ENCODE peak calls at places on chromosomes 11 and 22, in five cellular contexts. One of them, this sample, is unnamed.

GRCh38 chr22:44291265-44292006 is 21.3 kb downstream of the SHISAL1 start:
- DNase-seq in HepG2: no peak
- DNase-seq in H1: no peak
- DNase-seq in NT2/D1: no peak
- DNase-seq in GM12878: no peak
- DNase-seq in this sample: no peak

GRCh38 chr11:47768090-47768620 is 1.0 kb upstream of the FNBP4 start:
- DNase-seq in H1: no peak
- DNase-seq in HepG2: no peak
- DNase-seq in GM12878: no peak
- DNase-seq in NT2/D1: no peak
- DNase-seq in this sample: peak

GRCh38 chr11:1843098-1843473 is 4.3 kb downstream of the TNNI2 start:
- DNase-seq in H1: no peak
- DNase-seq in NT2/D1: no peak
- DNase-seq in HepG2: no peak
- DNase-seq in GM12878: no peak
- DNase-seq in this sample: no peak

GRCh38 chr11:35549787-35550186 is 24.4 kb upstream of the PAMR1 start:
- DNase-seq in NT2/D1: no peak
- DNase-seq in H1: no peak
- DNase-seq in HepG2: no peak
- DNase-seq in GM12878: no peak
- DNase-seq in this sample: peak

GRCh38 chr11:100827934-100828661 is 141.0 kb downstream of the ARHGAP42 start:
- DNase-seq in NT2/D1: peak
- DNase-seq in HepG2: peak
- DNase-seq in GM12878: peak
- DNase-seq in H1: no peak
- DNase-seq in this sample: peak

GRCh38 chr11:66339163-66339675 is 3.0 kb upstream of the RIN1 start:
- DNase-seq in NT2/D1: no peak
- DNase-seq in GM12878: no peak
- DNase-seq in H1: no peak
- DNase-seq in HepG2: no peak
- DNase-seq in this sample: no peak

GRCh38 chr11:67056640-67057409 is at the start of gene RHOD:
- DNase-seq in HepG2: no peak
- DNase-seq in H1: peak
- DNase-seq in NT2/D1: no peak
- DNase-seq in GM12878: no peak
- DNase-seq in this sample: no peak

GRCh38 chr11:128523616-128524015 is 63.7 kb downstream of the ETS1 start:
- DNase-seq in NT2/D1: no peak
- DNase-seq in HepG2: no peak
- DNase-seq in GM12878: no peak
- DNase-seq in H1: no peak
- DNase-seq in this sample: no peak

GRCh38 chr11:111448420-111448819 is 63.8 kb downstream of the BTG4 start:
- DNase-seq in HepG2: no peak
- DNase-seq in NT2/D1: no peak
- DNase-seq in H1: no peak
- DNase-seq in GM12878: no peak
- DNase-seq in this sample: no peak

GRCh38 chr11:121634889-121635288 is 182.1 kb upstream of the SORL1-AS1 start:
- DNase-seq in H1: no peak
- DNase-seq in GM12878: no peak
- DNase-seq in HepG2: no peak
- DNase-seq in NT2/D1: no peak
- DNase-seq in this sample: no peak

GRCh38 chr11:44727373-44728084 is 767 bp downstream of the TSPAN18 start:
- DNase-seq in H1: peak
- DNase-seq in NT2/D1: peak
- DNase-seq in GM12878: no peak
- DNase-seq in HepG2: peak
- DNase-seq in this sample: peak

GRCh38 chr11:71293961-71294782 is 41.8 kb upstream of the SHANK2 start:
- DNase-seq in NT2/D1: no peak
- DNase-seq in GM12878: no peak
- DNase-seq in HepG2: no peak
- DNase-seq in H1: peak
- DNase-seq in this sample: no peak

GRCh38 chr11:44016546-44017442 is 31.0 kb upstream of the ACCSL start:
- DNase-seq in H1: no peak
- DNase-seq in HepG2: no peak
- DNase-seq in NT2/D1: no peak
- DNase-seq in GM12878: no peak
- DNase-seq in this sample: no peak

GRCh38 chr11:85661972-85662664 is 2.8 kb downstream of the CREBZF start:
- DNase-seq in H1: no peak
- DNase-seq in NT2/D1: no peak
- DNase-seq in HepG2: no peak
- DNase-seq in GM12878: no peak
- DNase-seq in this sample: no peak

GRCh38 chr22:50506611-50507420 is 686 bp downstream of the LMF2 start:
- DNase-seq in GM12878: no peak
- DNase-seq in H1: peak
- DNase-seq in HepG2: no peak
- DNase-seq in NT2/D1: no peak
- DNase-seq in this sample: no peak

GRCh38 chr22:37485006-37485713 is 1.0 kb downstream of the MFNG start:
- DNase-seq in HepG2: no peak
- DNase-seq in NT2/D1: no peak
- DNase-seq in H1: no peak
- DNase-seq in GM12878: no peak
- DNase-seq in this sample: no peak

GRCh38 chr11:48129697-48130395 is 86.8 kb upstream of the OR4B1 start:
- DNase-seq in HepG2: no peak
- DNase-seq in GM12878: no peak
- DNase-seq in H1: no peak
- DNase-seq in NT2/D1: no peak
- DNase-seq in this sample: no peak

GRCh38 chr22:20940178-20940790 is 23.1 kb downstream of the CRKL start:
- DNase-seq in H1: no peak
- DNase-seq in GM12878: no peak
- DNase-seq in HepG2: no peak
- DNase-seq in NT2/D1: no peak
- DNase-seq in this sample: no peak

GRCh38 chr11:65572356-65573043 is at the start of gene FAM89B:
- DNase-seq in H1: peak
- DNase-seq in NT2/D1: no peak
- DNase-seq in GM12878: no peak
- DNase-seq in HepG2: no peak
- DNase-seq in this sample: peak

GRCh38 chr11:39741066-39741465 is 1718.4 kb downstream of the LRRC4C start:
- DNase-seq in H1: no peak
- DNase-seq in GM12878: no peak
- DNase-seq in HepG2: no peak
- DNase-seq in NT2/D1: no peak
- DNase-seq in this sample: no peak

GRCh38 chr11:15141381-15141780 is 26.7 kb downstream of the INSC start:
- DNase-seq in NT2/D1: no peak
- DNase-seq in HepG2: no peak
- DNase-seq in GM12878: no peak
- DNase-seq in H1: no peak
- DNase-seq in this sample: no peak

GRCh38 chr11:27254744-27255446 is 108.1 kb downstream of the CCDC34 start:
- DNase-seq in GM12878: no peak
- DNase-seq in HepG2: no peak
- DNase-seq in NT2/D1: no peak
- DNase-seq in H1: no peak
- DNase-seq in this sample: no peak

GRCh38 chr11:74504100-74504691 is 10.7 kb upstream of the LIPT2 start:
- DNase-seq in H1: no peak
- DNase-seq in GM12878: no peak
- DNase-seq in NT2/D1: no peak
- DNase-seq in HepG2: peak
- DNase-seq in this sample: no peak

DNA sequence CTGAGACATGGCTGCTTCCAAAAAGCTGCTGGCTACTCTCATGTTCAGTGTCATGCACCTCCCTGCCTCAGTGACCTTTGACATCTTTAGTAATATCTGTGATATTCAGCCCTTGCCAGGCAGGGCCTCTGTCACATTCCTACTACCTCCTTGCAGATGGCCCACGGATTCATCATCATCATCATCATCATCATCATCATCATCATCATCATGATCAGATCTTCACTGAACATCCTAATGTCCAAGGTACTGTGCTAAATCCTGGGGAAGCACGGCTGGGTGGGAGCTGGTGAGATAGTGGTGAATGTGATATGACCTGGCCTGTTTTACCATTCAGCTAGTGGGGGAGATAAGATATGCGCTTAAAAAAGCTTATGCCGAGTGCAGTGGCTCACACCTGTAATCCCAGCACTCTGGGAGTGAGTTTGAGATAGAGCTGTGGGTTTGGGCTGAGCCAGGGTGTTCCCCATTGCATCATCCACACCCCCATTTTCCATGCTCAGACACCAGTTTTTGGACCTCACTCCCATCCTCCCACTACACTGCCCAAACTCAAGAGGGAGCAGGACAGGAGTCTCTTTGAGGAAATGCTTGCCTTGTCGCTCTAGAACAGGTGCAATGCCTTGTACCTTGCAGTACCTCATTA is 17.1 kb upstream of the TMPRSS13 start:
- DNase-seq in NT2/D1: no peak
- DNase-seq in GM12878: no peak
- DNase-seq in H1: no peak
- DNase-seq in HepG2: no peak
- DNase-seq in this sample: no peak
- TF ChIP-seq SUZ12 in NT2/D1: no peak
- TF ChIP-seq SUZ12 in GM12878: no peak
- TF ChIP-seq SUZ12 in H1: no peak
- TF ChIP-seq SUZ12 in HepG2: no peak
- TF ChIP-seq SUZ12 in this sample: no peak

GRCh38 chr22:24523873-24524272 is 28.7 kb downstream of the UPB1 start:
- DNase-seq in H1: no peak
- DNase-seq in HepG2: no peak
- DNase-seq in GM12878: no peak
- DNase-seq in NT2/D1: no peak
- DNase-seq in this sample: no peak

GRCh38 chr22:24521791-24522245 is 26.7 kb downstream of the UPB1 start:
- DNase-seq in H1: peak
- DNase-seq in GM12878: no peak
- DNase-seq in HepG2: peak
- DNase-seq in NT2/D1: peak
- DNase-seq in this sample: peak

GRCh38 chr22:24529898-24530297 is 25.0 kb downstream of the GUCD1 start:
- DNase-seq in GM12878: no peak
- DNase-seq in NT2/D1: no peak
- DNase-seq in HepG2: no peak
- DNase-seq in H1: no peak
- DNase-seq in this sample: no peak

GRCh38 chr22:24526191-24526590 is 28.7 kb downstream of the GUCD1 start:
- DNase-seq in H1: no peak
- DNase-seq in GM12878: no peak
- DNase-seq in NT2/D1: no peak
- DNase-seq in HepG2: no peak
- DNase-seq in this sample: no peak

DNA sequence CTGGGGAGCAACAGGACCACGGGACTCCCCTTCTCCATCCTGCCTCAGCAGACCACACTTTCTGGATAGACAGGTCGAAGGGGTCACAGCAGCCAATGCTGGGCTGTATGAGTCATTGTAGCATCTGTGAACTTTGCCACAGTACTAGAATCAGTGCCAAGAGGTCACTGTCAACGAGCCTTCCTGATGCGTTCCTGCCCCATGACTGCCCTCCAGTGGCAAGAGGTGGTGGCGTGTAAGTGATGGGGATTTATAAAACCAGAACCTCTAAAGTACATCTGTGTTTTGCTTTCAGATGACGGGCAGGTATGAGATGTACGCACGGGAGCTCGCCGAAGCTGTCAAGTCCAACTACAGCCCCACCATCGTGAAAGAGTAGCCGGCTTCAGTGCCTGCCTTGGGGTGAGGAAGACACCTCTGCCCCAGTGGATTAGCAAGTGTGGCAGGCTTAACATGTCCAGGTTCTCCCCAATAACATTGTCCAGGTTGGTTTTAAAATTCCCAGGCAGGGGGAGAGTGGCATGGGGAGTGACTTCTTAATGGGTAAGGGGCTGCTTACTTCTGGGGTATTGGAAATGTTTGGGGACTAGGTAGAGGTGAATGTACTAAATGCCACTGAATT is 29.4 kb downstream of the GUCD1 start:
- DNase-seq in NT2/D1: peak
- DNase-seq in HepG2: peak
- DNase-seq in GM12878: peak
- DNase-seq in H1: peak
- DNase-seq in this sample: peak
- TF ChIP-seq SUZ12 in NT2/D1: no peak
- TF ChIP-seq SUZ12 in HepG2: no peak
- TF ChIP-seq SUZ12 in GM12878: no peak
- TF ChIP-seq SUZ12 in H1: no peak
- TF ChIP-seq SUZ12 in this sample: no peak

GRCh38 chr22:22591348-22592299 is 32.6 kb upstream of the PRAME start:
- DNase-seq in NT2/D1: no peak
- DNase-seq in H1: no peak
- DNase-seq in HepG2: no peak
- DNase-seq in GM12878: no peak
- DNase-seq in this sample: no peak

GRCh38 chr22:22593250-22593649 is 34.2 kb upstream of the PRAME start:
- DNase-seq in H1: no peak
- DNase-seq in GM12878: no peak
- DNase-seq in NT2/D1: no peak
- DNase-seq in HepG2: no peak
- DNase-seq in this sample: no peak

GRCh38 chr22:22595001-22595835 is 36.2 kb upstream of the PRAME start:
- DNase-seq in HepG2: no peak
- DNase-seq in GM12878: no peak
- DNase-seq in NT2/D1: no peak
- DNase-seq in H1: no peak
- DNase-seq in this sample: no peak

GRCh38 chr22:22590136-22590891 is 31.2 kb upstream of the PRAME start:
- DNase-seq in HepG2: no peak
- DNase-seq in H1: no peak
- DNase-seq in GM12878: no peak
- DNase-seq in NT2/D1: no peak
- DNase-seq in this sample: no peak

GRCh38 chr22:22593964-22594656 is 35.0 kb upstream of the PRAME start:
- DNase-seq in GM12878: no peak
- DNase-seq in H1: peak
- DNase-seq in NT2/D1: peak
- DNase-seq in HepG2: peak
- DNase-seq in this sample: peak
- TF ChIP-seq SUZ12 in GM12878: no peak
- TF ChIP-seq SUZ12 in H1: no peak
- TF ChIP-seq SUZ12 in NT2/D1: no peak
- TF ChIP-seq SUZ12 in HepG2: no peak
- TF ChIP-seq SUZ12 in this sample: no peak

DNA sequence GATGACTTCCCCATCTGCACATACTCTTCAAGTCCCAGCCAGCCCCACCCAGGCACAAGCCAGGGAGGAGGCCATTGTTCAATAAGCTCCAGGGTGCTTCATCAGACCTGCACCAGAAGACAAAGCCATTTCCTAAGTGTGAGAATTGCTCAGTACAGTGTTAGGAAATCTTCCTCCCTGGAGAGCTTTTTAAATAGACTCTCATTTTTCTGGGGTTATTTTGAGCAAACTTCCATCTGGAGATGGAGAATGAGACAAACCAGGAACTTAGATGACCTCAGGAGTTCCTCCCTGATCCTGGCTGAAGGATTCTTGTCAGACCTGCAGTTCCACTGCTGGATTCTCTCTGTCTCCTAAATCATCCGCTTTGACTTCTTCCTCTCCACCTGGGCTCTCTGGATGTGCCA is 70.4 kb upstream of the NAV2 start:
- DNase-seq in HepG2: no peak
- DNase-seq in GM12878: no peak
- DNase-seq in H1: no peak
- DNase-seq in NT2/D1: no peak
- DNase-seq in this sample: no peak
- TF ChIP-seq SUZ12 in HepG2: no peak
- TF ChIP-seq SUZ12 in GM12878: no peak
- TF ChIP-seq SUZ12 in H1: no peak
- TF ChIP-seq SUZ12 in NT2/D1: no peak
- TF ChIP-seq SUZ12 in this sample: no peak